ENCODE peak calls at places on chromosomes 16 and 17, in four cellular contexts. One of them, this sample, is unnamed.

GRCh38 chr16:12639044-12639443 is 164.6 kb downstream of the CPPED1 start:
- DNase-seq in ovary: no peak
- DNase-seq in tibial artery: no peak
- DNase-seq in T47D: no peak
- DNase-seq in this sample: no peak

GRCh38 chr17:62673614-62674362 is 46.3 kb downstream of the MRC2 start:
- DNase-seq in ovary: no peak
- DNase-seq in T47D: no peak
- DNase-seq in tibial artery: no peak
- DNase-seq in this sample: no peak

GRCh38 chr16:79721186-79721745 is 120.7 kb upstream of the MAF start:
- DNase-seq in tibial artery: no peak
- DNase-seq in T47D: no peak
- DNase-seq in ovary: peak
- DNase-seq in this sample: no peak

GRCh38 chr17:19409509-19409908 is 1.5 kb upstream of the RNF112 start:
- DNase-seq in T47D: no peak
- DNase-seq in tibial artery: no peak
- DNase-seq in ovary: no peak
- DNase-seq in this sample: peak

GRCh38 chr17:80422981-80423380 is 8.0 kb downstream of the ENDOV start:
- DNase-seq in T47D: no peak
- DNase-seq in tibial artery: peak
- DNase-seq in ovary: no peak
- DNase-seq in this sample: no peak

GRCh38 chr17:15934866-15935265 is 10.1 kb upstream of the ADORA2B start:
- DNase-seq in ovary: no peak
- DNase-seq in T47D: no peak
- DNase-seq in tibial artery: no peak
- DNase-seq in this sample: no peak

GRCh38 chr17:57530508-57530907 is 214.6 kb downstream of the CCDC182 start:
- DNase-seq in tibial artery: no peak
- DNase-seq in ovary: peak
- DNase-seq in T47D: no peak
- DNase-seq in this sample: no peak

GRCh38 chr17:10758062-10758461 is 28.2 kb upstream of the TMEM220 start:
- DNase-seq in T47D: no peak
- DNase-seq in tibial artery: no peak
- DNase-seq in ovary: no peak
- DNase-seq in this sample: no peak

GRCh38 chr17:12983986-12984932 is 33.6 kb downstream of the ELAC2 start:
- DNase-seq in T47D: no peak
- DNase-seq in ovary: peak
- DNase-seq in tibial artery: peak
- DNase-seq in this sample: no peak

GRCh38 chr17:53640808-53641207 is 181.9 kb upstream of the KIF2B start:
- DNase-seq in ovary: no peak
- DNase-seq in tibial artery: no peak
- DNase-seq in T47D: no peak
- DNase-seq in this sample: no peak

GRCh38 chr16:4936991-4937781 is at the start of gene PPL:
- DNase-seq in T47D: peak
- DNase-seq in tibial artery: peak
- DNase-seq in ovary: peak
- DNase-seq in this sample: peak

GRCh38 chr16:86455609-86456008 is 54.7 kb upstream of the FOXF1 start:
- DNase-seq in tibial artery: no peak
- DNase-seq in ovary: no peak
- DNase-seq in T47D: no peak
- DNase-seq in this sample: no peak

GRCh38 chr17:57860414-57860999 is 10.7 kb upstream of the MRPS23 start:
- DNase-seq in T47D: no peak
- DNase-seq in ovary: no peak
- DNase-seq in tibial artery: no peak
- DNase-seq in this sample: no peak

GRCh38 chr16:81446318-81447275 is 2.0 kb downstream of the CMIP start:
- DNase-seq in ovary: no peak
- DNase-seq in tibial artery: no peak
- DNase-seq in T47D: no peak
- DNase-seq in this sample: no peak

GRCh38 chr17:80632046-80632581 is 87.5 kb downstream of the RPTOR start:
- DNase-seq in ovary: no peak
- DNase-seq in T47D: no peak
- DNase-seq in tibial artery: no peak
- DNase-seq in this sample: peak

GRCh38 chr17:60823520-60823919 is 145.9 kb downstream of the BCAS3 start:
- DNase-seq in tibial artery: no peak
- DNase-seq in ovary: no peak
- DNase-seq in T47D: no peak
- DNase-seq in this sample: no peak

GRCh38 chr17:80297996-80298560 is 37.4 kb downstream of the RNF213 start:
- DNase-seq in tibial artery: no peak
- DNase-seq in ovary: no peak
- DNase-seq in T47D: no peak
- DNase-seq in this sample: no peak

GRCh38 chr16:30069575-30070462 is 4.3 kb downstream of the ALDOA start:
- DNase-seq in ovary: peak
- DNase-seq in T47D: no peak
- DNase-seq in tibial artery: no peak
- DNase-seq in this sample: no peak

GRCh38 chr17:6160188-6160555 is 90.0 kb downstream of the WSCD1 start:
- DNase-seq in T47D: no peak
- DNase-seq in tibial artery: no peak
- DNase-seq in ovary: no peak
- DNase-seq in this sample: no peak

GRCh38 chr16:77647726-77648125 is 74.6 kb upstream of the NUDT7 start:
- DNase-seq in T47D: no peak
- DNase-seq in ovary: no peak
- DNase-seq in tibial artery: no peak
- DNase-seq in this sample: no peak

GRCh38 chr17:34616148-34616547 is 36.8 kb downstream of the TMEM132E start:
- DNase-seq in ovary: no peak
- DNase-seq in T47D: no peak
- DNase-seq in tibial artery: no peak
- DNase-seq in this sample: no peak

GRCh38 chr16:50845296-50845695 is 103.4 kb downstream of the CYLD start:
- DNase-seq in tibial artery: no peak
- DNase-seq in T47D: no peak
- DNase-seq in ovary: no peak
- DNase-seq in this sample: no peak

GRCh38 chr16:80743273-80743672 is 61.1 kb downstream of the CDYL2 start:
- DNase-seq in tibial artery: no peak
- DNase-seq in T47D: no peak
- DNase-seq in ovary: no peak
- DNase-seq in this sample: no peak

GRCh38 chr17:57486978-57487377 is 230.7 kb downstream of the MSI2 start:
- DNase-seq in ovary: no peak
- DNase-seq in tibial artery: no peak
- DNase-seq in T47D: no peak
- DNase-seq in this sample: no peak

GRCh38 chr17:11506635-11507034 is 91.6 kb upstream of the DNAH9 start:
- DNase-seq in ovary: no peak
- DNase-seq in T47D: peak
- DNase-seq in tibial artery: no peak
- DNase-seq in this sample: peak

GRCh38 chr16:12323007-12323699 is 346.6 kb downstream of the SNX29 start:
- DNase-seq in tibial artery: no peak
- DNase-seq in T47D: no peak
- DNase-seq in ovary: no peak
- DNase-seq in this sample: no peak

GRCh38 chr16:67397812-67398545 is 4.7 kb upstream of the TPPP3 start:
- DNase-seq in tibial artery: no peak
- DNase-seq in ovary: no peak
- DNase-seq in T47D: no peak
- DNase-seq in this sample: no peak

GRCh38 chr16:66342294-66342900 is 24.1 kb upstream of the CDH5 start:
- DNase-seq in T47D: no peak
- DNase-seq in ovary: peak
- DNase-seq in tibial artery: no peak
- DNase-seq in this sample: peak

GRCh38 chr16:66924527-66925321 is 611 bp downstream of the RRAD start:
- DNase-seq in tibial artery: no peak
- DNase-seq in ovary: peak
- DNase-seq in T47D: peak
- DNase-seq in this sample: peak

GRCh38 chr16:6600167-6600566 is 732.5 kb upstream of the RBFOX1 start:
- DNase-seq in T47D: no peak
- DNase-seq in ovary: no peak
- DNase-seq in tibial artery: no peak
- DNase-seq in this sample: no peak

GRCh38 chr16:58501242-58502131 is 1.5 kb downstream of the NDRG4 start:
- DNase-seq in tibial artery: no peak
- DNase-seq in ovary: peak
- DNase-seq in T47D: no peak
- DNase-seq in this sample: peak

This sample was measured in Caco-2.